ENCODE peak calls at places on chromosomes 6 and 20, in six cellular contexts. E is endodermal cell, V is mucosa of descending colon, F is PC-3, Z is A549, W is Calu3. L is an unnamed sample.

GRCh38 chr20:1825492-1825891 is 69.7 kb upstream of the SIRPA start:
- DNase-seq in E (no peak), V (no peak), F (no peak), Z (peak; percentile 32), W (no peak), L (no peak)

GRCh38 chr20:13865156-13865555 is 80.3 kb downstream of the NDUFAF5 start:
- DNase-seq in E (no peak), V (no peak), F (no peak), Z (no peak), W (no peak), L (no peak)

GRCh38 chr6:132087391-132087790 is 136.2 kb upstream of the CCN2 start:
- DNase-seq in E (no peak), V (no peak), F (peak; percentile 6), Z (no peak), W (no peak), L (no peak)

GRCh38 chr6:139373154-139373927 is 1.1 kb downstream of the CITED2 start:
- DNase-seq in E (peak; percentile 80), V (peak; percentile 86), F (peak; percentile 53), Z (peak; percentile 60), W (peak; percentile 65), L (peak; percentile 43)

GRCh38 chr6:147063469-147064031 is 140.7 kb upstream of the STXBP5 start:
- DNase-seq in E (no peak), V (no peak), F (peak; percentile 77), Z (peak; percentile 10), W (peak; percentile 1), L (no peak)

GRCh38 chr6:124434416-124434815 is 527.8 kb upstream of the RNF217 start:
- DNase-seq in E (no peak), V (no peak), F (no peak), Z (no peak), W (no peak), L (no peak)

GRCh38 chr20:7090753-7091310 is 323.3 kb downstream of the BMP2 start:
- DNase-seq in E (peak; percentile 67), V (no peak), F (peak; percentile 14), Z (no peak), W (peak; percentile 36), L (no peak)

GRCh38 chr20:4062721-4063606 is 47.6 kb upstream of the RNF24 start:
- DNase-seq in E (peak; percentile 43), V (no peak), F (no peak), Z (no peak), W (no peak), L (no peak)

GRCh38 chr20:23049201-23049932 is at the start of gene THBD:
- DNase-seq in E (peak; percentile 85), V (peak; percentile 78), F (peak; percentile 73), Z (peak; percentile 94), W (peak; percentile 6), L (no peak)

GRCh38 chr6:13012271-13012670 is 295.7 kb downstream of the PHACTR1 start:
- DNase-seq in E (no peak), V (no peak), F (no peak), Z (no peak), W (no peak), L (no peak)

GRCh38 chr6:33694977-33695376 is 16.5 kb downstream of the UQCC2 start:
- DNase-seq in E (no peak), V (no peak), F (no peak), Z (no peak), W (no peak), L (no peak)

GRCh38 chr6:55469829-55470438 is 109.1 kb downstream of the HMGCLL1 start:
- DNase-seq in E (no peak), V (no peak), F (no peak), Z (no peak), W (no peak), L (no peak)

GRCh38 chr20:63070771-63071540 is 64.2 kb upstream of the BHLHE23 start:
- DNase-seq in E (no peak), V (no peak), F (no peak), Z (no peak), W (no peak), L (no peak)

GRCh38 chr20:23295934-23296333 is 54.7 kb upstream of the NXT1 start:
- DNase-seq in E (no peak), V (no peak), F (no peak), Z (no peak), W (no peak), L (no peak)

GRCh38 chr6:137488736-137489409 is 5.3 kb downstream of the OLIG3 start:
- DNase-seq in E (peak; percentile 84), V (no peak), F (no peak), Z (no peak), W (no peak), L (peak; percentile 18)

GRCh38 chr6:83615025-83615999 is 93.6 kb downstream of the SNAP91 start:
- DNase-seq in E (peak; percentile 58), V (no peak), F (peak; percentile 42), Z (peak; percentile 36), W (peak; percentile 13), L (peak; percentile 16)

GRCh38 chr6:142374965-142375733 is 73.3 kb downstream of the ADGRG6 start:
- DNase-seq in E (no peak), V (no peak), F (peak; percentile 95), Z (peak; percentile 97), W (peak; percentile 24), L (no peak)

GRCh38 chr6:2432258-2432657 is 186.9 kb upstream of the GMDS start:
- DNase-seq in E (no peak), V (no peak), F (peak; percentile 93), Z (peak; percentile 51), W (no peak), L (no peak)

GRCh38 chr6:47722178-47722577 is 23.8 kb downstream of the ADGRF4 start:
- DNase-seq in E (no peak), V (no peak), F (no peak), Z (no peak), W (no peak), L (no peak)

GRCh38 chr20:40493071-40493470 is 196.0 kb downstream of the MAFB start:
- DNase-seq in E (no peak), V (no peak), F (no peak), Z (no peak), W (peak; percentile 28), L (no peak)

GRCh38 chr20:23404196-23404595 is 17.1 kb downstream of the NAPB start:
- DNase-seq in E (no peak), V (no peak), F (peak; percentile 29), Z (no peak), W (no peak), L (no peak)

GRCh38 chr20:1802385-1803215 is 92.6 kb upstream of the SIRPA start:
- DNase-seq in E (peak; percentile 91), V (peak; percentile 82), F (peak; percentile 70), Z (peak; percentile 70), W (peak; percentile 63), L (peak; percentile 64)

GRCh38 chr20:53176133-53176532 is 204.0 kb downstream of the TSHZ2 start:
- DNase-seq in E (peak; percentile 63), V (no peak), F (no peak), Z (no peak), W (no peak), L (no peak)

GRCh38 chr6:43285832-43286231 is 12.2 kb upstream of the SLC22A7 start:
- DNase-seq in E (no peak), V (peak; percentile 32), F (no peak), Z (no peak), W (no peak), L (no peak)

GRCh38 chr20:36098364-36098763 is 56.2 kb upstream of the EPB41L1 start:
- DNase-seq in E (no peak), V (no peak), F (no peak), Z (no peak), W (no peak), L (no peak)

GRCh38 chr6:55958790-55959189 is 83.4 kb upstream of the BMP5 start:
- DNase-seq in E (no peak), V (no peak), F (no peak), Z (no peak), W (no peak), L (no peak)

DNA sequence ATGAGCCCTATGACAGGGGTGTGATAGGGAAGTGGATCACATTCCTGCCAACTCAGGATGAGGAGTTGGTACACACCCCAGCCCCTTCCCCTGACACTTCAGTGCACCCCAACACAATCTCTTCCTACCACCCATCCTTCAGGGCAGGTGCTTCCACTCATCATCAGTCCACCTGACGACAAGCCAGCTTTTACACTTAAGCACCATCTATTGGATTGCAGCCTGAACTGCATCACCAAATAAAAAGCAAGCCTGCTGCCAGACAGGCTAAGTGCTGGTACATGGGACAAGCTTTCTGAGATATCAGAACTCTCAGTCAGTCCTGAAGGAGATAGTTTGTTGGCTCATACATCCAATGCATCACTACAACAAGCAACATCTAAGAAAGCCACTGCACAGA is 69.0 kb upstream of the TMEM200A start:
- DNase-seq in E (peak; percentile 51), V (no peak), F (peak; percentile 34), Z (no peak), W (no peak), L (no peak)
- TF ChIP-seq CTCF in E (peak; percentile 60), V (no peak), F (peak; percentile 42), Z (no peak), W (no peak), L (no peak)

GRCh38 chr6:112618796-112619195 is 271.7 kb downstream of the RFPL4B start:
- DNase-seq in E (peak; percentile 73), V (no peak), F (peak; percentile 16), Z (no peak), W (peak; percentile 5), L (no peak)
- TF ChIP-seq CTCF in E (peak; percentile 69), V (no peak), F (peak; percentile 40), Z (no peak), W (no peak), L (peak; percentile 43)

GRCh38 chr6:145453376-145453775 is 281.9 kb downstream of the EPM2A start:
- DNase-seq in E (no peak), V (no peak), F (no peak), Z (no peak), W (no peak), L (no peak)
- TF ChIP-seq CTCF in E (peak; percentile 73), V (no peak), F (peak; percentile 18), Z (no peak), W (no peak), L (peak; percentile 57)

GRCh38 chr6:7106752-7107577 is 796 bp upstream of the RREB1 start:
- DNase-seq in E (peak; percentile 80), V (peak; percentile 83), F (peak; percentile 21), Z (peak; percentile 38), W (peak; percentile 20), L (peak; percentile 15)
- TF ChIP-seq CTCF in E (peak; percentile 50), V (no peak), F (no peak), Z (no peak), W (no peak), L (peak; percentile 56)

GRCh38 chr20:48544402-48545333 is 283.1 kb downstream of the PREX1 start:
- DNase-seq in E (peak; percentile 47), V (no peak), F (peak; percentile 8), Z (no peak), W (peak; percentile 50), L (no peak)
- TF ChIP-seq CTCF in E (peak; percentile 51), V (no peak), F (no peak), Z (no peak), W (no peak), L (no peak)

DNA sequence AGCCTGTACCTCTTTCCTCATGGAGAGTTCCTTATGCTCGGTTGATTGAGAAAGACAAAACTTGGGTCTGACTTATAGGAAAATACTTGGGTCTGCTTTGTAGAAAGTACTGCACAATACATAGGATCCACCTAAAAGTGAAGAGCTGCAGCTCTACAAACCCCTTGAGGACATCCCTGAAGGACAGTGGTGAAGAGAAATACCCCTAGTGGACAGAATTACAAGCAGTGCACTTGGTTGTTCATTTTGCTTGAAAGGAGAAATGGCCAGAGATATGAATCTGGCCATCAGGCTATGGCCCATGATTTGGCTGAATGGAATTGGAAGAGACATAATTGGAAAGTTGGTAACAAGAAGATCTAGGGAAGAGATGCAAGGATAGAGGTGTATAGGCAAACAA is 8.3 kb downstream of the CD24 start:
- DNase-seq in E (no peak), V (no peak), F (no peak), Z (peak; percentile 13), W (no peak), L (no peak)
- TF ChIP-seq CTCF in E (peak; percentile 47), V (no peak), F (no peak), Z (no peak), W (no peak), L (peak; percentile 42)

GRCh38 chr6:148367418-148368024 is 24.9 kb downstream of the SASH1 start:
- DNase-seq in E (no peak), V (no peak), F (peak; percentile 9), Z (no peak), W (no peak), L (no peak)
- TF ChIP-seq CTCF in E (no peak), V (no peak), F (no peak), Z (no peak), W (no peak), L (no peak)

L was measured in neural crest cell.